ENCODE peak calls at places on chromosomes 2 and 18, in five cellular contexts. E is stimulated activated CD8-positive, alpha-beta memory T cell treated with anti-CD3 and anti-CD28 coated beads, Interleukin-7, amount 100 ng/mL, for 1 hour; V is activated CD8-positive, alpha-beta T cell treated with anti-CD3 and anti-CD28 coated beads for 36 hours; M is kidney glomerular epithelial cell; P is tibial nerve. H is an unnamed sample.

GRCh38 chr2:139427164-139427563 is 647.0 kb upstream of the NXPH2 start:
- DNase-seq in P (no peak), M (no peak), E (no peak), V (no peak), H (no peak)

GRCh38 chr18:70295633-70296188 is 6.9 kb downstream of the SOCS6 start:
- DNase-seq in V (no peak), M (no peak), P (no peak), E (no peak), H (peak; percentile 16)

GRCh38 chr2:70902067-70902442 is 33.6 kb upstream of the ATP6V1B1 start:
- DNase-seq in E (no peak), P (no peak), M (no peak), V (no peak), H (peak; percentile 60)

GRCh38 chr2:45554073-45554742 is 56.9 kb downstream of the SRBD1 start:
- DNase-seq in E (no peak), V (no peak), M (no peak), P (no peak), H (peak; percentile 16)

GRCh38 chr2:191114403-191114886 is 36.3 kb downstream of the STAT4 start:
- DNase-seq in P (no peak), M (no peak), E (no peak), V (peak; percentile 63), H (peak; percentile 3)

GRCh38 chr2:85936421-85937068 is 47.8 kb upstream of the ST3GAL5 start:
- DNase-seq in E (no peak), P (no peak), M (peak; percentile 8), V (no peak), H (peak; percentile 59)

GRCh38 chr2:88170472-88170892 is 336 bp downstream of the THNSL2 start:
- DNase-seq in M (no peak), V (no peak), E (no peak), P (no peak), H (no peak)

GRCh38 chr2:72427022-72427861 is 279.6 kb upstream of the CYP26B1 start:
- DNase-seq in P (no peak), M (no peak), E (no peak), V (no peak), H (no peak)

GRCh38 chr2:170462433-170463205 is 252.5 kb upstream of the SP5 start:
- DNase-seq in M (no peak), P (no peak), V (no peak), E (no peak), H (no peak)

GRCh38 chr18:47981320-47981719 is 50.9 kb upstream of the SMAD2 start:
- DNase-seq in P (no peak), E (no peak), M (no peak), V (no peak), H (no peak)

GRCh38 chr2:156019341-156019740 is 313.2 kb downstream of the NR4A2 start:
- DNase-seq in V (no peak), E (no peak), M (no peak), P (no peak), H (no peak)

GRCh38 chr2:132669854-132670103 is 226 bp downstream of the LYPD1 start:
- DNase-seq in M (no peak), P (no peak), V (no peak), E (no peak), H (no peak)

GRCh38 chr18:75253784-75254183 is 43.2 kb downstream of the TSHZ1 start:
- DNase-seq in V (no peak), P (no peak), M (no peak), E (no peak), H (no peak)

GRCh38 chr2:170369894-170370293 is 191.9 kb downstream of the MYO3B start:
- DNase-seq in E (no peak), V (no peak), P (no peak), M (peak; percentile 24), H (peak; percentile 48)

GRCh38 chr2:203533696-203534471 is 1.2 kb downstream of the RAPH1 start:
- DNase-seq in E (no peak), P (no peak), M (no peak), V (peak; percentile 30), H (peak; percentile 48)

GRCh38 chr18:74139888-74140287 is 7.7 kb downstream of the FBXO15 start:
- DNase-seq in V (peak; percentile 76), M (no peak), E (no peak), P (no peak), H (no peak)

GRCh38 chr2:63842149-63843061 is 709 bp downstream of the UGP2 start:
- DNase-seq in E (no peak), M (peak; percentile 46), P (peak; percentile 26), V (peak; percentile 17), H (peak; percentile 53)

H was measured in kidney tubule cell.